ENCODE peak calls at places on chromosomes 5 and 9, in six cellular contexts. One of them, this sample, is unnamed.

GRCh38 chr9:133711428-133712220 is 26.5 kb downstream of the SARDH start:
- DNase-seq in hepatocyte: no peak
- DNase-seq in Peyer's patch: no peak
- DNase-seq in CD8-positive, alpha-beta T cell: no peak
- DNase-seq in HepG2: no peak
- DNase-seq in psoas muscle: no peak
- DNase-seq in this sample: no peak

GRCh38 chr5:19886123-19886921 is 101.7 kb downstream of the CDH18 start:
- DNase-seq in hepatocyte: no peak
- DNase-seq in Peyer's patch: no peak
- DNase-seq in CD8-positive, alpha-beta T cell: no peak
- DNase-seq in HepG2: no peak
- DNase-seq in psoas muscle: no peak
- DNase-seq in this sample: no peak

GRCh38 chr9:84711936-84712335 is 42.4 kb downstream of the NTRK2 start:
- DNase-seq in hepatocyte: no peak
- DNase-seq in Peyer's patch: no peak
- DNase-seq in CD8-positive, alpha-beta T cell: no peak
- DNase-seq in HepG2: no peak
- DNase-seq in psoas muscle: peak; percentile 42
- DNase-seq in this sample: peak; percentile 94

GRCh38 chr9:134690946-134691694 is 49.5 kb downstream of the COL5A1 start:
- DNase-seq in hepatocyte: no peak
- DNase-seq in Peyer's patch: no peak
- DNase-seq in CD8-positive, alpha-beta T cell: no peak
- DNase-seq in HepG2: no peak
- DNase-seq in psoas muscle: peak; percentile 30
- DNase-seq in this sample: no peak

GRCh38 chr9:4864698-4865097 is 72.0 kb downstream of the RCL1 start:
- DNase-seq in hepatocyte: no peak
- DNase-seq in Peyer's patch: no peak
- DNase-seq in CD8-positive, alpha-beta T cell: no peak
- DNase-seq in HepG2: no peak
- DNase-seq in psoas muscle: no peak
- DNase-seq in this sample: no peak

GRCh38 chr9:123131258-123131657 is 97.8 kb downstream of the GPR21 start:
- DNase-seq in hepatocyte: no peak
- DNase-seq in Peyer's patch: no peak
- DNase-seq in CD8-positive, alpha-beta T cell: no peak
- DNase-seq in HepG2: peak; percentile 53
- DNase-seq in psoas muscle: no peak
- DNase-seq in this sample: no peak

GRCh38 chr5:102589661-102590060 is 90.9 kb upstream of the SLCO6A1 start:
- DNase-seq in hepatocyte: no peak
- DNase-seq in Peyer's patch: no peak
- DNase-seq in CD8-positive, alpha-beta T cell: no peak
- DNase-seq in HepG2: no peak
- DNase-seq in psoas muscle: no peak
- DNase-seq in this sample: no peak

GRCh38 chr5:72510610-72511121 is 3.5 kb upstream of the ZNF366 start:
- DNase-seq in hepatocyte: no peak
- DNase-seq in Peyer's patch: no peak
- DNase-seq in CD8-positive, alpha-beta T cell: no peak
- DNase-seq in HepG2: no peak
- DNase-seq in psoas muscle: peak; percentile 61
- DNase-seq in this sample: peak; percentile 35

GRCh38 chr9:13942695-13943094 is 371.2 kb downstream of the NFIB start:
- DNase-seq in hepatocyte: peak; percentile 37
- DNase-seq in Peyer's patch: no peak
- DNase-seq in CD8-positive, alpha-beta T cell: no peak
- DNase-seq in HepG2: no peak
- DNase-seq in psoas muscle: peak; percentile 15
- DNase-seq in this sample: no peak

GRCh38 chr5:4164167-4164566 is 568.5 kb downstream of the IRX1 start:
- DNase-seq in hepatocyte: no peak
- DNase-seq in Peyer's patch: no peak
- DNase-seq in CD8-positive, alpha-beta T cell: no peak
- DNase-seq in HepG2: no peak
- DNase-seq in psoas muscle: no peak
- DNase-seq in this sample: no peak

GRCh38 chr9:6902423-6902822 is 144.7 kb downstream of the KDM4C start:
- DNase-seq in hepatocyte: no peak
- DNase-seq in Peyer's patch: no peak
- DNase-seq in CD8-positive, alpha-beta T cell: no peak
- DNase-seq in HepG2: no peak
- DNase-seq in psoas muscle: no peak
- DNase-seq in this sample: no peak

GRCh38 chr5:23727271-23727670 is 219.9 kb downstream of the PRDM9 start:
- DNase-seq in hepatocyte: peak; percentile 11
- DNase-seq in Peyer's patch: no peak
- DNase-seq in CD8-positive, alpha-beta T cell: no peak
- DNase-seq in HepG2: peak; percentile 17
- DNase-seq in psoas muscle: no peak
- DNase-seq in this sample: no peak

GRCh38 chr9:14908221-14909206 is 1.7 kb downstream of the FREM1 start:
- DNase-seq in hepatocyte: no peak
- DNase-seq in Peyer's patch: no peak
- DNase-seq in CD8-positive, alpha-beta T cell: no peak
- DNase-seq in HepG2: peak; percentile 43
- DNase-seq in psoas muscle: no peak
- DNase-seq in this sample: peak; percentile 9

GRCh38 chr5:6576861-6577501 is 55.9 kb downstream of the NSUN2 start:
- DNase-seq in hepatocyte: peak; percentile 55
- DNase-seq in Peyer's patch: no peak
- DNase-seq in CD8-positive, alpha-beta T cell: peak; percentile 38
- DNase-seq in HepG2: peak; percentile 34
- DNase-seq in psoas muscle: no peak
- DNase-seq in this sample: peak; percentile 25

GRCh38 chr5:91850031-91850430 is 466.9 kb upstream of the ARRDC3 start:
- DNase-seq in hepatocyte: no peak
- DNase-seq in Peyer's patch: no peak
- DNase-seq in CD8-positive, alpha-beta T cell: no peak
- DNase-seq in HepG2: no peak
- DNase-seq in psoas muscle: no peak
- DNase-seq in this sample: no peak

GRCh38 chr9:4739587-4740372 is 1.2 kb downstream of the AK3 start:
- DNase-seq in hepatocyte: peak; percentile 30
- DNase-seq in Peyer's patch: peak; percentile 62
- DNase-seq in CD8-positive, alpha-beta T cell: no peak
- DNase-seq in HepG2: no peak
- DNase-seq in psoas muscle: no peak
- DNase-seq in this sample: no peak

GRCh38 chr5:22649076-22649475 is 204.1 kb downstream of the CDH12 start:
- DNase-seq in hepatocyte: no peak
- DNase-seq in Peyer's patch: no peak
- DNase-seq in CD8-positive, alpha-beta T cell: no peak
- DNase-seq in HepG2: no peak
- DNase-seq in psoas muscle: no peak
- DNase-seq in this sample: no peak

GRCh38 chr5:123690821-123691220 is 178.8 kb downstream of the CSNK1G3 start:
- DNase-seq in hepatocyte: no peak
- DNase-seq in Peyer's patch: no peak
- DNase-seq in CD8-positive, alpha-beta T cell: no peak
- DNase-seq in HepG2: no peak
- DNase-seq in psoas muscle: no peak
- DNase-seq in this sample: no peak

GRCh38 chr9:72129271-72130156 is 19.7 kb upstream of the GDA start:
- DNase-seq in hepatocyte: peak; percentile 74
- DNase-seq in Peyer's patch: peak; percentile 70
- DNase-seq in CD8-positive, alpha-beta T cell: no peak
- DNase-seq in HepG2: peak; percentile 91
- DNase-seq in psoas muscle: no peak
- DNase-seq in this sample: no peak

GRCh38 chr5:1334831-1335539 is 9.9 kb downstream of the CLPTM1L start:
- DNase-seq in hepatocyte: no peak
- DNase-seq in Peyer's patch: no peak
- DNase-seq in CD8-positive, alpha-beta T cell: no peak
- DNase-seq in HepG2: no peak
- DNase-seq in psoas muscle: no peak
- DNase-seq in this sample: peak; percentile 0

GRCh38 chr5:181245427-181246275 is 1.9 kb upstream of the RACK1 start:
- DNase-seq in hepatocyte: peak; percentile 27
- DNase-seq in Peyer's patch: no peak
- DNase-seq in CD8-positive, alpha-beta T cell: no peak
- DNase-seq in HepG2: no peak
- DNase-seq in psoas muscle: no peak
- DNase-seq in this sample: no peak

GRCh38 chr5:159174511-159175168 is 34.7 kb downstream of the RNF145 start:
- DNase-seq in hepatocyte: no peak
- DNase-seq in Peyer's patch: no peak
- DNase-seq in CD8-positive, alpha-beta T cell: no peak
- DNase-seq in HepG2: no peak
- DNase-seq in psoas muscle: no peak
- DNase-seq in this sample: no peak

GRCh38 chr9:125361837-125362531 is 100.4 kb downstream of the GAPVD1 start:
- DNase-seq in hepatocyte: peak; percentile 25
- DNase-seq in Peyer's patch: no peak
- DNase-seq in CD8-positive, alpha-beta T cell: no peak
- DNase-seq in HepG2: no peak
- DNase-seq in psoas muscle: no peak
- DNase-seq in this sample: no peak

GRCh38 chr5:27652505-27652904 is 614.1 kb upstream of the CDH9 start:
- DNase-seq in hepatocyte: no peak
- DNase-seq in Peyer's patch: no peak
- DNase-seq in CD8-positive, alpha-beta T cell: no peak
- DNase-seq in HepG2: peak; percentile 17
- DNase-seq in psoas muscle: no peak
- DNase-seq in this sample: no peak

GRCh38 chr9:94870793-94871558 is 144.5 kb downstream of the AOPEP start:
- DNase-seq in hepatocyte: no peak
- DNase-seq in Peyer's patch: no peak
- DNase-seq in CD8-positive, alpha-beta T cell: no peak
- DNase-seq in HepG2: no peak
- DNase-seq in psoas muscle: peak; percentile 28
- DNase-seq in this sample: no peak

GRCh38 chr5:56233230-56233629 is at the start of gene ANKRD55:
- DNase-seq in hepatocyte: no peak
- DNase-seq in Peyer's patch: no peak
- DNase-seq in CD8-positive, alpha-beta T cell: no peak
- DNase-seq in HepG2: no peak
- DNase-seq in psoas muscle: no peak
- DNase-seq in this sample: peak; percentile 7

GRCh38 chr9:104746798-104747197 is 685 bp upstream of the NIPSNAP3A start:
- DNase-seq in hepatocyte: no peak
- DNase-seq in Peyer's patch: no peak
- DNase-seq in CD8-positive, alpha-beta T cell: no peak
- DNase-seq in HepG2: no peak
- DNase-seq in psoas muscle: no peak
- DNase-seq in this sample: no peak

GRCh38 chr9:2253814-2254550 is 238.8 kb downstream of the SMARCA2 start:
- DNase-seq in hepatocyte: no peak
- DNase-seq in Peyer's patch: no peak
- DNase-seq in CD8-positive, alpha-beta T cell: no peak
- DNase-seq in HepG2: no peak
- DNase-seq in psoas muscle: no peak
- DNase-seq in this sample: no peak

DNA sequence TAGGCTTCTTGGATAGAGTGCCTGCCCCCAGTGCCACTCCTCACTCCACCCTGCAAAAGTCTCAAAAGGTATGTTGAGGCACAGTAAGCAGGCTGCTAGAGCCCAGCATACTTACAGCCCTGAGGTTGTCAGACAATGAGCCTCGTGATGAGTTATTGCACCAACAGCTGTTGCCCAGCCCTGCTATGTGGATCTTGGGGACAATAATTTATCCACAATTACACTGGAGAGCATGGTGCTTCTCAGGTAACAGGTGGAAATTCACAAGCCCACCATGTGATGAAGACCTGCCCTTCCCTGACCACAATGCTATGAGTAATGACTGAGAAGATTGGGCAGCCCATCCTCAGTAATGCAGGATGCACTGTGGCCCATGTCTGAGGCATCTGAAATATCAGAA is 36.5 kb downstream of the KCNIP1 start:
- DNase-seq in hepatocyte: no peak
- DNase-seq in Peyer's patch: no peak
- DNase-seq in CD8-positive, alpha-beta T cell: no peak
- DNase-seq in HepG2: no peak
- DNase-seq in psoas muscle: no peak
- DNase-seq in this sample: no peak
- TF ChIP-seq CTCF in hepatocyte: no peak
- TF ChIP-seq CTCF in Peyer's patch: no peak
- TF ChIP-seq CTCF in CD8-positive, alpha-beta T cell: no peak
- TF ChIP-seq CTCF in HepG2: no peak
- TF ChIP-seq CTCF in psoas muscle: no peak
- TF ChIP-seq CTCF in this sample: no peak

DNA sequence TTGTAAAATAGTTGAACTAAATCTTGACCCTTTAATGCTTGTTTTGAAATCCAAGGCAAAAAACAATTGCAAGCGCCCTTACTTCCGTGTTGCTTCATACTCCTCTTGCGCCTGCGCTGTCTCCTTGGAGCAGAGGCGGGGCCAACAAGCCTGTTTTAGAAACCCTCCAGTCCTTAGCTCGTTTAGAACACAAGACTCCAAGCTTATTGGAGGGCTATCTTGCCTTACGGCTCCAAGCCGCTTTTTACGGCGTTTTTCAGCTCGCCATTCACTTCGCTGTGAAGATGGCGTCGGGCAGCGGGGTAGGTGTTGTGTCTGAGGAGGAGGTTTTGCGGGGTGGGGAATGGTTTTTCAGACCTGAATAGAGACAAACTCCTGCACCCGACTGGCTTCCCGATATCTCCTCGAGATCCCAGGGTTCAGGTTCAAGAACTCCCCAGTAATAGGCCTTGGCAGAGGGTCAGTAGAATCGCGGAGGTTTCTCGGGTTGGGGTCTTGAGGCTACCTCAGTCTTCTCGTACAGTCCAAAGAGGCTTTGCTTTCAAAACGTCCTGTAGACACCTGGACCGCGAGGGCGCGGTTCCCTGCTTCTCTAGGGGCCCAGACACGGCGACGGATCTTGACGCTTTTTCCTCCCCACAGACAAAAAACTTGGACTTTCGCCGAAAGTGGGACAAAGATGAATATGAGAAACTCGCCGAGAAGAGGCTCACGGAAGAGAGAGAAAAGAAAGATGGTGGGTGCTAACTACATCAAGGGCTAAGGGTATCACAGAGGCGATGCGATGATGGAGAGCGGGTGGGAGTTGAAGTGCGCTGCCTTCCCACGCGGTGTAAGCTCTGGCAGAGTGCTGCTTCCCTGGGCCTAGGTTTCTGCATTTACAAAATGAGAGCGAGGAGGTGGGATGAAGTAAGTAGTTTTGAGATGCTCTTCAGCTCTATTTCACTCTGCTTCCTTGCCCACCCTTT is at the start of gene ZMAT2:
- DNase-seq in hepatocyte: peak; percentile 98
- DNase-seq in Peyer's patch: peak; percentile 98
- DNase-seq in CD8-positive, alpha-beta T cell: peak; percentile 91
- DNase-seq in HepG2: peak; percentile 97
- DNase-seq in psoas muscle: peak; percentile 95
- DNase-seq in this sample: peak; percentile 97
- H3K36me3 ChIP-seq in hepatocyte: no peaks in the 10 kb centered on the region
- H3K36me3 ChIP-seq in Peyer's patch: peaks cover 76% of the 10 kb centered on the region
- H3K36me3 ChIP-seq in CD8-positive, alpha-beta T cell: peaks cover 48% of the 10 kb centered on the region
- H3K36me3 ChIP-seq in HepG2: peaks cover 76% of the 10 kb centered on the region
- H3K36me3 ChIP-seq in psoas muscle: peaks cover 89% of the 10 kb centered on the region
- H3K36me3 ChIP-seq in this sample: peaks cover 66% of the 10 kb centered on the region

GRCh38 chr5:155728146-155728856 is 598.7 kb upstream of the SGCD start:
- DNase-seq in hepatocyte: peak; percentile 82
- DNase-seq in Peyer's patch: no peak
- DNase-seq in CD8-positive, alpha-beta T cell: no peak
- DNase-seq in HepG2: no peak
- DNase-seq in psoas muscle: peak; percentile 47
- DNase-seq in this sample: peak; percentile 62
- TF ChIP-seq CTCF in hepatocyte: no peak
- TF ChIP-seq CTCF in Peyer's patch: no peak
- TF ChIP-seq CTCF in CD8-positive, alpha-beta T cell: no peak
- TF ChIP-seq CTCF in HepG2: no peak
- TF ChIP-seq CTCF in psoas muscle: no peak
- TF ChIP-seq CTCF in this sample: no peak

GRCh38 chr5:112870976-112871375 is 9.9 kb downstream of the SRP19 start:
- DNase-seq in hepatocyte: no peak
- DNase-seq in Peyer's patch: no peak
- DNase-seq in CD8-positive, alpha-beta T cell: no peak
- DNase-seq in HepG2: no peak
- DNase-seq in psoas muscle: no peak
- DNase-seq in this sample: no peak
- H3K36me3 ChIP-seq in hepatocyte: no peaks in the 10 kb centered on the region
- H3K36me3 ChIP-seq in Peyer's patch: peaks cover 59% of the 10 kb centered on the region
- H3K36me3 ChIP-seq in CD8-positive, alpha-beta T cell: peaks cover 19% of the 10 kb centered on the region
- H3K36me3 ChIP-seq in HepG2: peaks cover 16% of the 10 kb centered on the region
- H3K36me3 ChIP-seq in psoas muscle: peaks cover 80% of the 10 kb centered on the region
- H3K36me3 ChIP-seq in this sample: peaks cover 43% of the 10 kb centered on the region